ENCODE peak calls at places on chromosomes 5 and 9, in eight cellular contexts. V, M, S, Y, U, F, Z and D are unnamed samples.

GRCh38 chr9:98118640-98119601 is at the start of gene TRIM14:
- DNase-seq in Z (peak), M (peak), U (peak), V (peak), F (peak), S (peak), Y (peak), D (peak)

GRCh38 chr5:81750308-81751008 is 439 bp downstream of the SSBP2 start:
- DNase-seq in F (peak), Y (no peak), V (no peak), M (no peak), S (peak), Z (peak), U (no peak), D (peak)

GRCh38 chr9:129245276-129245675 is 67.2 kb upstream of the IER5L start:
- DNase-seq in S (no peak), U (peak), M (peak), F (no peak), Y (no peak), V (no peak), Z (no peak), D (no peak)

GRCh38 chr5:118653155-118653554 is 335.2 kb downstream of the DTWD2 start:
- DNase-seq in U (no peak), S (no peak), Z (no peak), M (no peak), Y (no peak), F (no peak), V (no peak), D (no peak)

GRCh38 chr5:112795944-112796678 is 58.4 kb downstream of the APC start:
- DNase-seq in U (no peak), Z (no peak), Y (no peak), F (no peak), M (peak), S (no peak), V (no peak), D (no peak)

GRCh38 chr5:108148715-108149139 is 233.2 kb downstream of the FBXL17 start:
- DNase-seq in Z (peak), U (no peak), V (no peak), M (peak), F (no peak), S (peak), Y (no peak), D (no peak)

GRCh38 chr5:102138243-102138653 is 157.8 kb downstream of the SLCO4C1 start:
- DNase-seq in F (no peak), V (no peak), U (no peak), Z (no peak), M (no peak), Y (no peak), S (no peak), D (no peak)

GRCh38 chr9:134629061-134629585 is 12.5 kb upstream of the COL5A1 start:
- DNase-seq in Y (peak), Z (no peak), V (no peak), F (no peak), U (peak), S (no peak), M (no peak), D (no peak)

GRCh38 chr5:87034562-87034961 is 233.1 kb upstream of the RASA1 start:
- DNase-seq in U (no peak), M (no peak), V (no peak), F (no peak), Y (no peak), Z (no peak), S (no peak), D (no peak)

GRCh38 chr5:118620201-118620600 is 368.1 kb downstream of the DTWD2 start:
- DNase-seq in Z (no peak), F (no peak), S (no peak), Y (no peak), V (no peak), U (no peak), M (no peak), D (no peak)

GRCh38 chr5:103364074-103364473 is 105.5 kb downstream of the MACIR start:
- DNase-seq in Y (no peak), S (no peak), F (no peak), U (no peak), Z (no peak), V (no peak), M (no peak), D (no peak)

GRCh38 chr5:166430491-166431319 is 1860.7 kb upstream of the WWC1 start:
- DNase-seq in Z (no peak), Y (no peak), F (no peak), U (no peak), M (no peak), S (no peak), V (no peak), D (no peak)

GRCh38 chr9:133914483-133915342 is 77.4 kb downstream of the VAV2 start:
- DNase-seq in Z (no peak), M (no peak), F (no peak), V (no peak), Y (no peak), U (no peak), S (no peak), D (no peak)

GRCh38 chr9:2817987-2818386 is 25.9 kb downstream of the PUM3 start:
- DNase-seq in F (no peak), S (no peak), Z (no peak), M (peak), Y (no peak), V (no peak), U (no peak), D (no peak)

GRCh38 chr9:131635285-131635684 is 90.0 kb downstream of the PRRT1B start:
- DNase-seq in S (no peak), M (peak), Z (no peak), F (peak), V (no peak), Y (peak), U (peak), D (peak)

GRCh38 chr9:136011703-136012496 is 50.7 kb upstream of the UBAC1 start:
- DNase-seq in V (no peak), Y (peak), Z (no peak), U (peak), M (peak), S (peak), F (no peak), D (peak)